ENCODE peak calls at places on chromosome 20, in seven cellular contexts. W is IMR-90, B is T-helper 17 cell, T is lung microvascular endothelial cell, I is NCI-H1694 treated with DMSO at 0.1 percent for 48 hours, Y is fibroblast of the aortic adventitia, V is RWPE1. X is an unnamed sample.

GRCh38 chr20:4234128-4234527 is 218.8 kb upstream of the RNF24 start:
- DNase-seq in W (peak; percentile 76), Y (peak; percentile 84), I (no peak), T (peak; percentile 11), V (peak; percentile 56), B (no peak), X (peak; percentile 89)

GRCh38 chr20:44010162-44010704 is 95.6 kb downstream of the TOX2 start:
- DNase-seq in Y (no peak), T (no peak), B (no peak), V (no peak), W (no peak), I (no peak), X (no peak)

GRCh38 chr20:49585585-49586245 is 17.8 kb upstream of the PTGIS start:
- DNase-seq in W (no peak), I (no peak), V (no peak), Y (no peak), T (no peak), B (no peak), X (no peak)

GRCh38 chr20:57767456-57767855 is 57.6 kb upstream of the PMEPA1 start:
- DNase-seq in V (no peak), W (no peak), B (no peak), I (no peak), T (no peak), Y (no peak), X (no peak)

GRCh38 chr20:47576516-47577033 is 74.9 kb downstream of the NCOA3 start:
- DNase-seq in V (peak; percentile 93), B (no peak), T (peak; percentile 94), I (no peak), Y (peak; percentile 89), W (peak; percentile 90), X (no peak)

GRCh38 chr20:36919715-36920333 is 31.7 kb downstream of the SAMHD1 start:
- DNase-seq in T (peak; percentile 79), Y (peak; percentile 79), V (peak; percentile 80), B (peak; percentile 16), W (peak; percentile 74), I (peak; percentile 48), X (no peak)

GRCh38 chr20:11159728-11160127 is 485.9 kb upstream of the JAG1 start:
- DNase-seq in I (no peak), V (no peak), B (no peak), W (peak; percentile 91), Y (peak; percentile 58), T (peak; percentile 31), X (no peak)

GRCh38 chr20:60627751-60628565 is 624.1 kb upstream of the CDH4 start:
- DNase-seq in V (no peak), W (no peak), B (no peak), T (no peak), I (no peak), Y (no peak), X (no peak)

GRCh38 chr20:57678340-57678739 is 31.5 kb downstream of the PMEPA1 start:
- DNase-seq in T (no peak), I (peak; percentile 46), V (no peak), W (no peak), Y (no peak), B (no peak), X (no peak)

GRCh38 chr20:36120241-36120640 is 34.3 kb upstream of the EPB41L1 start:
- DNase-seq in T (no peak), Y (peak; percentile 21), B (no peak), W (no peak), I (no peak), V (no peak), X (no peak)

GRCh38 chr20:38134427-38135281 is 30.4 kb downstream of the TGM2 start:
- DNase-seq in Y (peak; percentile 72), V (no peak), W (peak; percentile 64), T (peak; percentile 86), I (no peak), B (no peak), X (peak; percentile 79)

GRCh38 chr20:38825901-38826625 is 20.6 kb downstream of the PPP1R16B start:
- DNase-seq in V (peak; percentile 59), T (no peak), I (no peak), W (peak; percentile 67), B (no peak), Y (peak; percentile 42), X (no peak)

GRCh38 chr20:33828912-33829560 is 17.9 kb downstream of the CHMP4B start:
- DNase-seq in I (no peak), V (no peak), B (no peak), T (no peak), Y (no peak), W (peak; percentile 33), X (no peak)

GRCh38 chr20:23224806-23225205 is 125.8 kb upstream of the NXT1 start:
- DNase-seq in I (no peak), B (no peak), V (no peak), T (no peak), W (no peak), Y (no peak), X (no peak)

GRCh38 chr20:9507544-9508239 is 6.7 kb upstream of the LAMP5 start:
- DNase-seq in Y (no peak), V (no peak), T (no peak), W (no peak), I (no peak), B (no peak), X (no peak)

GRCh38 chr20:53943522-53944291 is 126.7 kb downstream of the BCAS1 start:
- DNase-seq in Y (peak; percentile 70), B (peak; percentile 14), I (no peak), V (peak; percentile 60), W (peak; percentile 39), T (peak; percentile 50), X (no peak)

GRCh38 chr20:36478137-36478905 is 63.0 kb upstream of the MYL9 start:
- DNase-seq in T (no peak), I (no peak), B (no peak), W (peak; percentile 54), V (no peak), Y (no peak), X (no peak)

GRCh38 chr20:45962031-45962755 is 9.8 kb downstream of the ZNF335 start:
- DNase-seq in V (no peak), W (no peak), T (no peak), B (no peak), I (no peak), Y (no peak), X (peak; percentile 67)

GRCh38 chr20:41671143-41671542 is 53.0 kb upstream of the CHD6 start:
- DNase-seq in I (no peak), B (no peak), V (no peak), T (no peak), W (no peak), Y (no peak), X (no peak)

GRCh38 chr20:62142252-62143117 is 709 bp downstream of the PSMA7 start:
- DNase-seq in Y (no peak), B (no peak), T (peak; percentile 34), V (no peak), I (no peak), W (no peak), X (no peak)

X was measured in aorta.